ENCODE peak calls at places on chromosomes 12 and 14, in nine cellular contexts. One of them, this sample, is unnamed.

GRCh38 chr14:72928872-72929271 is 2.6 kb downstream of the DCAF4 start:
- DNase-seq in K562: no peak
- DNase-seq in T-helper 9 cell: no peak
- DNase-seq in NCI-H510A: no peak
- DNase-seq in stimulated activated naive CD4-positive, alpha-beta T cell treated with Interleukin-2 at 50 U/mL for 16 hours: no peak
- DNase-seq in type B pancreatic cell: no peak
- DNase-seq in T-helper 2 cell: no peak
- DNase-seq in GM06990: no peak
- DNase-seq in activated naive CD8-positive, alpha-beta T cell treated with anti-CD3 and anti-CD28 coated beads, Interleukin-2, amount 50 U/mL, for 16 hours: no peak
- DNase-seq in this sample: no peak

GRCh38 chr14:68649461-68650189 is 143.2 kb downstream of the ZFP36L1 start:
- DNase-seq in NCI-H510A: no peak
- DNase-seq in K562: no peak
- DNase-seq in type B pancreatic cell: no peak
- DNase-seq in GM06990: no peak
- DNase-seq in T-helper 2 cell: no peak
- DNase-seq in T-helper 9 cell: no peak
- DNase-seq in activated naive CD8-positive, alpha-beta T cell treated with anti-CD3 and anti-CD28 coated beads, Interleukin-2, amount 50 U/mL, for 16 hours: no peak
- DNase-seq in stimulated activated naive CD4-positive, alpha-beta T cell treated with Interleukin-2 at 50 U/mL for 16 hours: no peak
- DNase-seq in this sample: no peak

GRCh38 chr12:63889236-63889635 is 44.7 kb downstream of the SRGAP1 start:
- DNase-seq in type B pancreatic cell: no peak
- DNase-seq in T-helper 9 cell: no peak
- DNase-seq in stimulated activated naive CD4-positive, alpha-beta T cell treated with Interleukin-2 at 50 U/mL for 16 hours: no peak
- DNase-seq in GM06990: no peak
- DNase-seq in activated naive CD8-positive, alpha-beta T cell treated with anti-CD3 and anti-CD28 coated beads, Interleukin-2, amount 50 U/mL, for 16 hours: no peak
- DNase-seq in T-helper 2 cell: no peak
- DNase-seq in NCI-H510A: no peak
- DNase-seq in K562: no peak
- DNase-seq in this sample: no peak

GRCh38 chr12:109653896-109654295 is 59.7 kb upstream of the FAM222A start:
- DNase-seq in activated naive CD8-positive, alpha-beta T cell treated with anti-CD3 and anti-CD28 coated beads, Interleukin-2, amount 50 U/mL, for 16 hours: no peak
- DNase-seq in T-helper 9 cell: no peak
- DNase-seq in K562: no peak
- DNase-seq in stimulated activated naive CD4-positive, alpha-beta T cell treated with Interleukin-2 at 50 U/mL for 16 hours: no peak
- DNase-seq in GM06990: no peak
- DNase-seq in type B pancreatic cell: no peak
- DNase-seq in NCI-H510A: no peak
- DNase-seq in T-helper 2 cell: no peak
- DNase-seq in this sample: no peak

GRCh38 chr12:101951002-101951670 is 73.8 kb downstream of the DRAM1 start:
- DNase-seq in GM06990: no peak
- DNase-seq in NCI-H510A: no peak
- DNase-seq in T-helper 9 cell: no peak
- DNase-seq in type B pancreatic cell: no peak
- DNase-seq in T-helper 2 cell: no peak
- DNase-seq in stimulated activated naive CD4-positive, alpha-beta T cell treated with Interleukin-2 at 50 U/mL for 16 hours: no peak
- DNase-seq in activated naive CD8-positive, alpha-beta T cell treated with anti-CD3 and anti-CD28 coated beads, Interleukin-2, amount 50 U/mL, for 16 hours: no peak
- DNase-seq in K562: no peak
- DNase-seq in this sample: no peak

GRCh38 chr12:100493371-100494012 is 19.8 kb downstream of the NR1H4 start:
- DNase-seq in type B pancreatic cell: no peak
- DNase-seq in K562: no peak
- DNase-seq in NCI-H510A: no peak
- DNase-seq in T-helper 2 cell: no peak
- DNase-seq in T-helper 9 cell: no peak
- DNase-seq in activated naive CD8-positive, alpha-beta T cell treated with anti-CD3 and anti-CD28 coated beads, Interleukin-2, amount 50 U/mL, for 16 hours: no peak
- DNase-seq in stimulated activated naive CD4-positive, alpha-beta T cell treated with Interleukin-2 at 50 U/mL for 16 hours: no peak
- DNase-seq in GM06990: no peak
- DNase-seq in this sample: no peak

GRCh38 chr14:25350802-25351201 is 300.9 kb upstream of the STXBP6 start:
- DNase-seq in T-helper 2 cell: no peak
- DNase-seq in NCI-H510A: no peak
- DNase-seq in activated naive CD8-positive, alpha-beta T cell treated with anti-CD3 and anti-CD28 coated beads, Interleukin-2, amount 50 U/mL, for 16 hours: no peak
- DNase-seq in GM06990: no peak
- DNase-seq in T-helper 9 cell: no peak
- DNase-seq in stimulated activated naive CD4-positive, alpha-beta T cell treated with Interleukin-2 at 50 U/mL for 16 hours: no peak
- DNase-seq in type B pancreatic cell: no peak
- DNase-seq in K562: no peak
- DNase-seq in this sample: no peak

GRCh38 chr12:105226219-105226618 is 9.8 kb downstream of the APPL2 start:
- DNase-seq in type B pancreatic cell: no peak
- DNase-seq in K562: peak; percentile 11
- DNase-seq in GM06990: no peak
- DNase-seq in T-helper 9 cell: no peak
- DNase-seq in T-helper 2 cell: peak; percentile 10
- DNase-seq in stimulated activated naive CD4-positive, alpha-beta T cell treated with Interleukin-2 at 50 U/mL for 16 hours: no peak
- DNase-seq in NCI-H510A: no peak
- DNase-seq in activated naive CD8-positive, alpha-beta T cell treated with anti-CD3 and anti-CD28 coated beads, Interleukin-2, amount 50 U/mL, for 16 hours: no peak
- DNase-seq in this sample: peak; percentile 28

GRCh38 chr14:105484069-105484996 is 2.4 kb upstream of the CRIP1 start:
- DNase-seq in stimulated activated naive CD4-positive, alpha-beta T cell treated with Interleukin-2 at 50 U/mL for 16 hours: peak; percentile 48
- DNase-seq in T-helper 9 cell: no peak
- DNase-seq in activated naive CD8-positive, alpha-beta T cell treated with anti-CD3 and anti-CD28 coated beads, Interleukin-2, amount 50 U/mL, for 16 hours: no peak
- DNase-seq in NCI-H510A: no peak
- DNase-seq in GM06990: no peak
- DNase-seq in K562: no peak
- DNase-seq in T-helper 2 cell: peak; percentile 53
- DNase-seq in type B pancreatic cell: no peak
- DNase-seq in this sample: no peak

GRCh38 chr14:30861200-30861599 is 13.2 kb upstream of the COCH start:
- DNase-seq in K562: no peak
- DNase-seq in T-helper 2 cell: no peak
- DNase-seq in GM06990: no peak
- DNase-seq in stimulated activated naive CD4-positive, alpha-beta T cell treated with Interleukin-2 at 50 U/mL for 16 hours: no peak
- DNase-seq in NCI-H510A: no peak
- DNase-seq in activated naive CD8-positive, alpha-beta T cell treated with anti-CD3 and anti-CD28 coated beads, Interleukin-2, amount 50 U/mL, for 16 hours: no peak
- DNase-seq in T-helper 9 cell: no peak
- DNase-seq in type B pancreatic cell: no peak
- DNase-seq in this sample: no peak

GRCh38 chr14:68691031-68691864 is 101.6 kb downstream of the ZFP36L1 start:
- DNase-seq in type B pancreatic cell: peak; percentile 83
- DNase-seq in stimulated activated naive CD4-positive, alpha-beta T cell treated with Interleukin-2 at 50 U/mL for 16 hours: no peak
- DNase-seq in K562: no peak
- DNase-seq in T-helper 2 cell: no peak
- DNase-seq in GM06990: no peak
- DNase-seq in NCI-H510A: no peak
- DNase-seq in T-helper 9 cell: no peak
- DNase-seq in activated naive CD8-positive, alpha-beta T cell treated with anti-CD3 and anti-CD28 coated beads, Interleukin-2, amount 50 U/mL, for 16 hours: no peak
- DNase-seq in this sample: no peak

GRCh38 chr12:6361834-6362233 is 13.5 kb downstream of the SCNN1A start:
- DNase-seq in GM06990: no peak
- DNase-seq in type B pancreatic cell: no peak
- DNase-seq in activated naive CD8-positive, alpha-beta T cell treated with anti-CD3 and anti-CD28 coated beads, Interleukin-2, amount 50 U/mL, for 16 hours: no peak
- DNase-seq in stimulated activated naive CD4-positive, alpha-beta T cell treated with Interleukin-2 at 50 U/mL for 16 hours: no peak
- DNase-seq in T-helper 2 cell: no peak
- DNase-seq in T-helper 9 cell: no peak
- DNase-seq in NCI-H510A: no peak
- DNase-seq in K562: no peak
- DNase-seq in this sample: no peak

GRCh38 chr14:35335388-35336092 is 43.4 kb downstream of the PSMA6 start:
- DNase-seq in NCI-H510A: no peak
- DNase-seq in type B pancreatic cell: no peak
- DNase-seq in T-helper 9 cell: no peak
- DNase-seq in activated naive CD8-positive, alpha-beta T cell treated with anti-CD3 and anti-CD28 coated beads, Interleukin-2, amount 50 U/mL, for 16 hours: no peak
- DNase-seq in K562: no peak
- DNase-seq in T-helper 2 cell: no peak
- DNase-seq in stimulated activated naive CD4-positive, alpha-beta T cell treated with Interleukin-2 at 50 U/mL for 16 hours: no peak
- DNase-seq in GM06990: no peak
- DNase-seq in this sample: no peak

GRCh38 chr12:66152732-66153131 is 17.1 kb downstream of the TMBIM4 start:
- DNase-seq in T-helper 2 cell: no peak
- DNase-seq in T-helper 9 cell: no peak
- DNase-seq in GM06990: no peak
- DNase-seq in NCI-H510A: no peak
- DNase-seq in type B pancreatic cell: no peak
- DNase-seq in K562: no peak
- DNase-seq in activated naive CD8-positive, alpha-beta T cell treated with anti-CD3 and anti-CD28 coated beads, Interleukin-2, amount 50 U/mL, for 16 hours: no peak
- DNase-seq in stimulated activated naive CD4-positive, alpha-beta T cell treated with Interleukin-2 at 50 U/mL for 16 hours: no peak
- DNase-seq in this sample: no peak

GRCh38 chr12:106760184-106760531 is 14.3 kb upstream of the RIC8B start:
- DNase-seq in T-helper 2 cell: no peak
- DNase-seq in GM06990: peak; percentile 72
- DNase-seq in type B pancreatic cell: no peak
- DNase-seq in K562: no peak
- DNase-seq in stimulated activated naive CD4-positive, alpha-beta T cell treated with Interleukin-2 at 50 U/mL for 16 hours: peak; percentile 5
- DNase-seq in T-helper 9 cell: no peak
- DNase-seq in NCI-H510A: no peak
- DNase-seq in activated naive CD8-positive, alpha-beta T cell treated with anti-CD3 and anti-CD28 coated beads, Interleukin-2, amount 50 U/mL, for 16 hours: no peak
- DNase-seq in this sample: peak; percentile 79

GRCh38 chr12:5733136-5733755 is 211.8 kb downstream of the ANO2 start:
- DNase-seq in activated naive CD8-positive, alpha-beta T cell treated with anti-CD3 and anti-CD28 coated beads, Interleukin-2, amount 50 U/mL, for 16 hours: no peak
- DNase-seq in stimulated activated naive CD4-positive, alpha-beta T cell treated with Interleukin-2 at 50 U/mL for 16 hours: no peak
- DNase-seq in K562: no peak
- DNase-seq in T-helper 2 cell: no peak
- DNase-seq in GM06990: no peak
- DNase-seq in type B pancreatic cell: no peak
- DNase-seq in T-helper 9 cell: no peak
- DNase-seq in NCI-H510A: no peak
- DNase-seq in this sample: no peak

GRCh38 chr14:35855886-35856481 is 29.8 kb downstream of the BRMS1L start:
- DNase-seq in activated naive CD8-positive, alpha-beta T cell treated with anti-CD3 and anti-CD28 coated beads, Interleukin-2, amount 50 U/mL, for 16 hours: no peak
- DNase-seq in T-helper 2 cell: no peak
- DNase-seq in NCI-H510A: no peak
- DNase-seq in type B pancreatic cell: no peak
- DNase-seq in K562: no peak
- DNase-seq in stimulated activated naive CD4-positive, alpha-beta T cell treated with Interleukin-2 at 50 U/mL for 16 hours: no peak
- DNase-seq in GM06990: peak; percentile 58
- DNase-seq in T-helper 9 cell: no peak
- DNase-seq in this sample: peak; percentile 42

GRCh38 chr14:93115920-93116675 is at the start of gene ITPK1:
- DNase-seq in T-helper 2 cell: peak; percentile 46
- DNase-seq in stimulated activated naive CD4-positive, alpha-beta T cell treated with Interleukin-2 at 50 U/mL for 16 hours: peak; percentile 36
- DNase-seq in NCI-H510A: peak; percentile 58
- DNase-seq in T-helper 9 cell: peak; percentile 47
- DNase-seq in type B pancreatic cell: no peak
- DNase-seq in GM06990: peak; percentile 83
- DNase-seq in activated naive CD8-positive, alpha-beta T cell treated with anti-CD3 and anti-CD28 coated beads, Interleukin-2, amount 50 U/mL, for 16 hours: no peak
- DNase-seq in K562: peak; percentile 68
- DNase-seq in this sample: peak; percentile 83

GRCh38 chr12:132291402-132292175 is 37.8 kb downstream of the GALNT9 start:
- DNase-seq in GM06990: no peak
- DNase-seq in T-helper 2 cell: no peak
- DNase-seq in NCI-H510A: no peak
- DNase-seq in K562: no peak
- DNase-seq in activated naive CD8-positive, alpha-beta T cell treated with anti-CD3 and anti-CD28 coated beads, Interleukin-2, amount 50 U/mL, for 16 hours: no peak
- DNase-seq in stimulated activated naive CD4-positive, alpha-beta T cell treated with Interleukin-2 at 50 U/mL for 16 hours: no peak
- DNase-seq in type B pancreatic cell: no peak
- DNase-seq in T-helper 9 cell: no peak
- DNase-seq in this sample: no peak

GRCh38 chr14:92500491-92500941 is 13.1 kb upstream of the RIN3 start:
- DNase-seq in T-helper 2 cell: no peak
- DNase-seq in K562: no peak
- DNase-seq in T-helper 9 cell: no peak
- DNase-seq in NCI-H510A: no peak
- DNase-seq in type B pancreatic cell: peak; percentile 55
- DNase-seq in GM06990: no peak
- DNase-seq in activated naive CD8-positive, alpha-beta T cell treated with anti-CD3 and anti-CD28 coated beads, Interleukin-2, amount 50 U/mL, for 16 hours: no peak
- DNase-seq in stimulated activated naive CD4-positive, alpha-beta T cell treated with Interleukin-2 at 50 U/mL for 16 hours: no peak
- DNase-seq in this sample: no peak

GRCh38 chr12:52823761-52824450 is 10.0 kb upstream of the KRT4 start:
- DNase-seq in K562: no peak
- DNase-seq in GM06990: no peak
- DNase-seq in NCI-H510A: no peak
- DNase-seq in stimulated activated naive CD4-positive, alpha-beta T cell treated with Interleukin-2 at 50 U/mL for 16 hours: no peak
- DNase-seq in activated naive CD8-positive, alpha-beta T cell treated with anti-CD3 and anti-CD28 coated beads, Interleukin-2, amount 50 U/mL, for 16 hours: no peak
- DNase-seq in type B pancreatic cell: no peak
- DNase-seq in T-helper 9 cell: no peak
- DNase-seq in T-helper 2 cell: no peak
- DNase-seq in this sample: no peak

GRCh38 chr14:56150018-56150417 is 31.8 kb downstream of the PELI2 start:
- DNase-seq in T-helper 9 cell: no peak
- DNase-seq in stimulated activated naive CD4-positive, alpha-beta T cell treated with Interleukin-2 at 50 U/mL for 16 hours: no peak
- DNase-seq in T-helper 2 cell: no peak
- DNase-seq in GM06990: no peak
- DNase-seq in K562: no peak
- DNase-seq in NCI-H510A: no peak
- DNase-seq in type B pancreatic cell: no peak
- DNase-seq in activated naive CD8-positive, alpha-beta T cell treated with anti-CD3 and anti-CD28 coated beads, Interleukin-2, amount 50 U/mL, for 16 hours: no peak
- DNase-seq in this sample: no peak

GRCh38 chr12:24668563-24668962 is 280.3 kb downstream of the BCAT1 start:
- DNase-seq in stimulated activated naive CD4-positive, alpha-beta T cell treated with Interleukin-2 at 50 U/mL for 16 hours: no peak
- DNase-seq in T-helper 9 cell: no peak
- DNase-seq in NCI-H510A: no peak
- DNase-seq in type B pancreatic cell: no peak
- DNase-seq in K562: no peak
- DNase-seq in GM06990: no peak
- DNase-seq in T-helper 2 cell: no peak
- DNase-seq in activated naive CD8-positive, alpha-beta T cell treated with anti-CD3 and anti-CD28 coated beads, Interleukin-2, amount 50 U/mL, for 16 hours: no peak
- DNase-seq in this sample: no peak

GRCh38 chr12:40672650-40673319 is 19.5 kb upstream of the CNTN1 start:
- DNase-seq in activated naive CD8-positive, alpha-beta T cell treated with anti-CD3 and anti-CD28 coated beads, Interleukin-2, amount 50 U/mL, for 16 hours: no peak
- DNase-seq in NCI-H510A: no peak
- DNase-seq in GM06990: no peak
- DNase-seq in K562: no peak
- DNase-seq in T-helper 9 cell: no peak
- DNase-seq in type B pancreatic cell: no peak
- DNase-seq in stimulated activated naive CD4-positive, alpha-beta T cell treated with Interleukin-2 at 50 U/mL for 16 hours: no peak
- DNase-seq in T-helper 2 cell: no peak
- DNase-seq in this sample: no peak

GRCh38 chr12:70920251-70920851 is at the start of gene PTPRR:
- DNase-seq in T-helper 2 cell: no peak
- DNase-seq in GM06990: no peak
- DNase-seq in T-helper 9 cell: no peak
- DNase-seq in type B pancreatic cell: no peak
- DNase-seq in stimulated activated naive CD4-positive, alpha-beta T cell treated with Interleukin-2 at 50 U/mL for 16 hours: no peak
- DNase-seq in NCI-H510A: peak; percentile 31
- DNase-seq in K562: no peak
- DNase-seq in activated naive CD8-positive, alpha-beta T cell treated with anti-CD3 and anti-CD28 coated beads, Interleukin-2, amount 50 U/mL, for 16 hours: no peak
- DNase-seq in this sample: no peak

GRCh38 chr12:13293086-13293485 is 96.6 kb downstream of the EMP1 start:
- DNase-seq in activated naive CD8-positive, alpha-beta T cell treated with anti-CD3 and anti-CD28 coated beads, Interleukin-2, amount 50 U/mL, for 16 hours: no peak
- DNase-seq in GM06990: no peak
- DNase-seq in stimulated activated naive CD4-positive, alpha-beta T cell treated with Interleukin-2 at 50 U/mL for 16 hours: no peak
- DNase-seq in type B pancreatic cell: no peak
- DNase-seq in T-helper 9 cell: no peak
- DNase-seq in K562: no peak
- DNase-seq in T-helper 2 cell: no peak
- DNase-seq in NCI-H510A: no peak
- DNase-seq in this sample: no peak

GRCh38 chr14:104224516-104225281 is 86.3 kb downstream of the KIF26A start:
- DNase-seq in activated naive CD8-positive, alpha-beta T cell treated with anti-CD3 and anti-CD28 coated beads, Interleukin-2, amount 50 U/mL, for 16 hours: no peak
- DNase-seq in stimulated activated naive CD4-positive, alpha-beta T cell treated with Interleukin-2 at 50 U/mL for 16 hours: peak; percentile 14
- DNase-seq in T-helper 9 cell: peak; percentile 16
- DNase-seq in type B pancreatic cell: no peak
- DNase-seq in K562: peak; percentile 38
- DNase-seq in NCI-H510A: peak; percentile 35
- DNase-seq in T-helper 2 cell: no peak
- DNase-seq in GM06990: no peak
- DNase-seq in this sample: peak; percentile 52

GRCh38 chr12:69151254-69151751 is 88.1 kb upstream of the CPSF6 start:
- DNase-seq in stimulated activated naive CD4-positive, alpha-beta T cell treated with Interleukin-2 at 50 U/mL for 16 hours: no peak
- DNase-seq in T-helper 9 cell: no peak
- DNase-seq in NCI-H510A: peak; percentile 7
- DNase-seq in K562: no peak
- DNase-seq in type B pancreatic cell: no peak
- DNase-seq in GM06990: no peak
- DNase-seq in T-helper 2 cell: no peak
- DNase-seq in activated naive CD8-positive, alpha-beta T cell treated with anti-CD3 and anti-CD28 coated beads, Interleukin-2, amount 50 U/mL, for 16 hours: no peak
- DNase-seq in this sample: no peak

GRCh38 chr14:102544034-102544744 is 34.6 kb upstream of the ANKRD9 start:
- DNase-seq in stimulated activated naive CD4-positive, alpha-beta T cell treated with Interleukin-2 at 50 U/mL for 16 hours: no peak
- DNase-seq in GM06990: no peak
- DNase-seq in type B pancreatic cell: no peak
- DNase-seq in K562: no peak
- DNase-seq in NCI-H510A: no peak
- DNase-seq in activated naive CD8-positive, alpha-beta T cell treated with anti-CD3 and anti-CD28 coated beads, Interleukin-2, amount 50 U/mL, for 16 hours: no peak
- DNase-seq in T-helper 2 cell: no peak
- DNase-seq in T-helper 9 cell: no peak
- DNase-seq in this sample: no peak

GRCh38 chr14:61618448-61618847 is 76.9 kb upstream of the HIF1A start:
- DNase-seq in type B pancreatic cell: no peak
- DNase-seq in K562: no peak
- DNase-seq in stimulated activated naive CD4-positive, alpha-beta T cell treated with Interleukin-2 at 50 U/mL for 16 hours: no peak
- DNase-seq in T-helper 9 cell: no peak
- DNase-seq in activated naive CD8-positive, alpha-beta T cell treated with anti-CD3 and anti-CD28 coated beads, Interleukin-2, amount 50 U/mL, for 16 hours: no peak
- DNase-seq in T-helper 2 cell: no peak
- DNase-seq in NCI-H510A: no peak
- DNase-seq in GM06990: no peak
- DNase-seq in this sample: no peak

GRCh38 chr12:87953257-87953860 is 75.8 kb downstream of the C12orf50 start:
- DNase-seq in activated naive CD8-positive, alpha-beta T cell treated with anti-CD3 and anti-CD28 coated beads, Interleukin-2, amount 50 U/mL, for 16 hours: no peak
- DNase-seq in stimulated activated naive CD4-positive, alpha-beta T cell treated with Interleukin-2 at 50 U/mL for 16 hours: no peak
- DNase-seq in T-helper 2 cell: no peak
- DNase-seq in NCI-H510A: no peak
- DNase-seq in T-helper 9 cell: no peak
- DNase-seq in GM06990: no peak
- DNase-seq in type B pancreatic cell: no peak
- DNase-seq in K562: no peak
- DNase-seq in this sample: peak; percentile 20